ENCODE peak calls at places on chromosome 9, in seven cellular contexts. L is effector CD4-positive, alpha-beta T cell; Z is activated CD4-positive, alpha-beta memory T cell treated with anti-CD3 and anti-CD28 coated beads, Interleukin-2, amount 10 ng/mL, durations not matched to agents 7 days and 5 days; F is germinal center; X is Daoy; G is LHCN-M2; I is CD8-positive, alpha-beta memory T cell. W is an unnamed sample.

GRCh38 chr9:124477211-124478013 is 27.2 kb downstream of the ADGRD2 start:
- DNase-seq in I (no peak), F (no peak), X (peak), G (no peak), L (no peak), Z (no peak), W (no peak)

GRCh38 chr9:137267933-137268355 is 9.6 kb upstream of the TOR4A start:
- DNase-seq in G (no peak), Z (no peak), I (no peak), L (no peak), X (no peak), F (peak), W (no peak)

GRCh38 chr9:96158909-96159575 is 142.9 kb downstream of the HSD17B3 start:
- DNase-seq in L (no peak), I (no peak), F (no peak), G (peak), Z (no peak), X (no peak), W (no peak)

GRCh38 chr9:89352874-89353649 is 34.8 kb downstream of the SECISBP2 start:
- DNase-seq in F (no peak), G (no peak), L (no peak), Z (no peak), I (no peak), X (no peak), W (no peak)

GRCh38 chr9:71826289-71826688 is 58.0 kb upstream of the CEMIP2 start:
- DNase-seq in G (no peak), I (no peak), Z (no peak), X (no peak), F (no peak), L (no peak), W (no peak)

GRCh38 chr9:1052119-1052907 is 2.2 kb downstream of the DMRT2 start:
- DNase-seq in Z (no peak), L (no peak), F (no peak), G (no peak), X (no peak), I (no peak), W (no peak)

GRCh38 chr9:132857601-132858342 is 20.3 kb downstream of the AK8 start:
- DNase-seq in I (no peak), G (no peak), F (no peak), L (no peak), Z (no peak), X (peak), W (no peak)

GRCh38 chr9:112028242-112029221 is 131.9 kb downstream of the UGCG start:
- DNase-seq in Z (peak), L (no peak), F (peak), X (peak), G (no peak), I (no peak), W (no peak)

GRCh38 chr9:97510797-97511761 is 9.6 kb downstream of the TMOD1 start:
- DNase-seq in F (no peak), I (no peak), Z (peak), G (peak), X (peak), L (no peak), W (peak)

GRCh38 chr9:129868033-129868395 is 32.8 kb downstream of the USP20 start:
- DNase-seq in X (no peak), G (no peak), I (no peak), L (no peak), F (no peak), Z (no peak), W (no peak)

GRCh38 chr9:121620777-121621437 is 30.5 kb upstream of the DAB2IP start:
- DNase-seq in L (no peak), G (no peak), Z (no peak), X (peak), I (no peak), F (peak), W (peak)

GRCh38 chr9:83431470-83432060 is 106.6 kb downstream of the FRMD3 start:
- DNase-seq in F (no peak), G (no peak), Z (no peak), X (no peak), L (no peak), I (no peak), W (no peak)

GRCh38 chr9:76266649-76267627 is 127.3 kb downstream of the RFK start:
- DNase-seq in F (no peak), X (no peak), Z (no peak), G (no peak), L (no peak), I (no peak), W (no peak)

GRCh38 chr9:137023583-137023991 is 4.5 kb downstream of the ABCA2 start:
- DNase-seq in L (no peak), X (no peak), F (no peak), Z (no peak), G (no peak), I (no peak), W (no peak)

GRCh38 chr9:91042024-91042423 is 240.4 kb downstream of the SYK start:
- DNase-seq in I (no peak), X (no peak), G (no peak), F (no peak), L (no peak), Z (no peak), W (no peak)

GRCh38 chr9:124621371-124622328 is 114.5 kb upstream of the NR5A1 start:
- DNase-seq in Z (no peak), G (peak), F (no peak), L (no peak), X (peak), I (peak), W (no peak)

GRCh38 chr9:38404314-38404713 is 11.8 kb downstream of the ALDH1B1 start:
- DNase-seq in L (no peak), F (no peak), G (no peak), X (no peak), I (no peak), Z (no peak), W (no peak)

GRCh38 chr9:130973686-130974281 is 34.7 kb upstream of the FIBCD1 start:
- DNase-seq in G (no peak), I (no peak), Z (no peak), X (no peak), F (no peak), L (no peak), W (no peak)

GRCh38 chr9:137439158-137439714 is 1.9 kb downstream of the ENTPD8 start:
- DNase-seq in Z (no peak), F (peak), L (no peak), G (no peak), I (peak), X (no peak), W (no peak)

GRCh38 chr9:122941560-122942234 is 877 bp downstream of the RABGAP1 start:
- DNase-seq in G (peak), L (no peak), F (no peak), X (peak), I (no peak), Z (peak), W (peak)

GRCh38 chr9:122835313-122835731 is 6.9 kb upstream of the PDCL start:
- DNase-seq in F (no peak), L (no peak), I (no peak), Z (peak), X (peak), G (no peak), W (no peak)

GRCh38 chr9:96344458-96345180 is 38.9 kb downstream of the SLC35D2 start:
- DNase-seq in L (no peak), I (no peak), X (peak), Z (no peak), G (peak), F (no peak), W (peak)

GRCh38 chr9:121230231-121230630 is 28.6 kb upstream of the RAB14 start:
- DNase-seq in I (no peak), F (no peak), Z (no peak), X (no peak), L (no peak), G (no peak), W (no peak)

GRCh38 chr9:88074931-88075330 is 63.3 kb downstream of the SPATA31C2 start:
- DNase-seq in I (no peak), X (no peak), F (no peak), L (no peak), G (no peak), Z (no peak), W (no peak)

GRCh38 chr9:5292141-5292540 is 12.4 kb downstream of the RLN2 start:
- DNase-seq in G (no peak), F (no peak), Z (no peak), I (no peak), X (peak), L (no peak), W (no peak)

GRCh38 chr9:121853617-121854395 is 202.4 kb downstream of the DAB2IP start:
- DNase-seq in L (no peak), G (no peak), X (no peak), Z (peak), I (no peak), F (no peak), W (no peak)

GRCh38 chr9:126117631-126118030 is 209.0 kb upstream of the MVB12B start:
- DNase-seq in L (no peak), X (no peak), I (no peak), G (no peak), F (no peak), Z (peak), W (no peak)

GRCh38 chr9:123893831-123894460 is 36.0 kb downstream of the DENND1A start:
- DNase-seq in F (no peak), L (no peak), X (no peak), I (no peak), Z (no peak), G (peak), W (no peak)

W was measured in erythroblast.